ENCODE peak calls at places on chromosomes 4 and X, in four cellular contexts. J, O, A and Q are unnamed samples.

GRCh38 chrX:101619336-101619735 is 1.5 kb upstream of the ARMCX6 start:
- DNase-seq in O (no peak), J (no peak), A (no peak), Q (no peak)

GRCh38 chrX:114390251-114390796 is 193.6 kb upstream of the HTR2C start:
- DNase-seq in O (no peak), A (peak; percentile 36), J (no peak), Q (no peak)

GRCh38 chr4:8383451-8384160 is 56.9 kb downstream of the ACOX3 start:
- DNase-seq in O (no peak), J (peak; percentile 9), A (peak; percentile 54), Q (no peak)

GRCh38 chr4:17787315-17787714 is 5.9 kb upstream of the FAM184B start:
- DNase-seq in J (peak; percentile 56), O (no peak), A (no peak), Q (no peak)

GRCh38 chrX:134146493-134146892 is 90.5 kb upstream of the CCDC160 start:
- DNase-seq in O (no peak), J (no peak), A (no peak), Q (no peak)

GRCh38 chr4:138182838-138183426 is 59.2 kb downstream of the SLC7A11 start:
- DNase-seq in O (no peak), J (peak; percentile 88), A (no peak), Q (no peak)

GRCh38 chr4:39004818-39005217 is 27.4 kb downstream of the TMEM156 start:
- DNase-seq in J (no peak), A (no peak), O (no peak), Q (no peak)

GRCh38 chrX:154082396-154083133 is 15.0 kb downstream of the MECP2 start:
- DNase-seq in J (peak; percentile 68), O (no peak), A (no peak), Q (no peak)

GRCh38 chr4:176970853-176971252 is 178.1 kb upstream of the VEGFC start:
- DNase-seq in J (no peak), O (no peak), A (no peak), Q (no peak)
- TF ChIP-seq CTCF in J (no peak), O (no peak), A (no peak), Q (no peak)

DNA sequence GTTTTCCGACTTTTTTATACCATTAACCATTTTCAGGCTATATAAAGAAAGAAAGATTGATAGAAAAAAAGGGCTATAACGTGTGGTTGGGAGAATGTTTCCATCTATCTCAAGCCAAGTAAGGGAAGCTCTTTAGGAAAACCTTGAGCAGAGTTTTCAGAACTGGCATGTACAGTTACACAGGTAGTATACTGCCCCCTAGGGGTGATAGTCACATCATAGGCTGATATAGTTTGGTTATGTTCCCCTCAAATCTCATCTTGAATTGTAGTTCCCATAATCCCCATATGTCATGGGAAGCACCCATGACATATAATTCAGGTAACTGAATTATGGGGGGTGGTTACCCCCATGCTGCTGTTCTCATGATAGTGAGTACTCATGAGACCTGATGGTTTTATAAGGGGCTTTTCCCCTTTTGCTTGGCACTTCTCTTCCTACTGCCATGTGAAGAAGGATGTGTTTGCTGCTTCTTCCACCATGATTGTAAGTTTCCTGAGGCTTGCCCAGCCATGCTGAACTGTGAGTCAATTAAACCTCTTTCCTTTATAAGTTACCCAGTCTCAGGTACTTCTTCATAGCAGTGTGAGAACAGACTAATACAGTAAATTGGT is 186.8 kb downstream of the TMA16 start:
- DNase-seq in O (no peak), J (peak; percentile 37), A (no peak), Q (no peak)
- TF ChIP-seq CTCF in O (peak; percentile 29), J (peak; percentile 30), A (peak; percentile 67), Q (peak; percentile 81)

GRCh38 chrX:14963447-14964236 is 90.4 kb downstream of the MOSPD2 start:
- DNase-seq in A (no peak), J (peak; percentile 11), O (no peak), Q (no peak)

GRCh38 chrX:14964500-14964899 is 91.3 kb downstream of the MOSPD2 start:
- DNase-seq in O (no peak), A (no peak), J (peak; percentile 26), Q (no peak)
- TF ChIP-seq CTCF in O (peak; percentile 31), A (no peak), J (no peak), Q (no peak)

DNA sequence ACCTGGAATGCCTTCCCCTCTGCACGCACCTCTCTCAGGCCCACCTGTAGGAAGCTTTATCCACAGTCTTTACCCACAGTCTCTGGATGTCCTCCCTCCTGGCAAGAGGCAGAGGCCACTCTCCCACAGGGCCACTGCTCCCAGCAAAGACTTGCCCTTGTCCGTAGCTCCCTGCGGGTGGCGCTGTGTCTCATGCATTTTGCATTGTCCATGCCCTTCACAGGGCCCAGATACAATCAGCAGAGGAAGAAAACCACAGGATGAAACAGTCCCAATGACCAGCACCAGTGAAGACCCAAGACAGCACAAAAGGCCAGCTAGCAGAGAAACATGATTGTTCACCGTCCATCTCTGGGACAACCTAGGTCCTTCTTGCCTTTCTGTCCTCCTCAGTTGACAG is 2.1 kb upstream of the NSG1 start:
- DNase-seq in J (peak; percentile 41), O (no peak), A (no peak), Q (no peak)
- TF ChIP-seq CTCF in J (peak; percentile 27), O (no peak), A (no peak), Q (peak; percentile 56)

GRCh38 chr4:7275490-7276154 is 83.3 kb downstream of the SORCS2 start:
- DNase-seq in J (no peak), A (no peak), O (no peak), Q (no peak)
- TF ChIP-seq CTCF in J (no peak), A (no peak), O (no peak), Q (peak; percentile 46)